ENCODE peak calls at places on chromosomes 7 and 10, in seven cellular contexts. One of them, this sample, is unnamed.

GRCh38 chr7:131649003-131649541 is 92.6 kb upstream of the PODXL start:
- DNase-seq in KG1: no peak
- DNase-seq in GM20000: no peak
- DNase-seq in Peyer's patch: no peak
- DNase-seq in fibroblast of mammary gland: no peak
- DNase-seq in T-helper 17 cell: no peak
- DNase-seq in GM04503: no peak
- DNase-seq in this sample: no peak

GRCh38 chr10:60310746-60311145 is 78.9 kb downstream of the ANK3 start:
- DNase-seq in GM04503: no peak
- DNase-seq in Peyer's patch: no peak
- DNase-seq in T-helper 17 cell: no peak
- DNase-seq in fibroblast of mammary gland: no peak
- DNase-seq in KG1: no peak
- DNase-seq in GM20000: no peak
- DNase-seq in this sample: no peak

GRCh38 chr7:138258194-138258554 is 181.9 kb downstream of the AKR1D1 start:
- DNase-seq in fibroblast of mammary gland: no peak
- DNase-seq in Peyer's patch: no peak
- DNase-seq in GM04503: no peak
- DNase-seq in GM20000: no peak
- DNase-seq in T-helper 17 cell: no peak
- DNase-seq in KG1: no peak
- DNase-seq in this sample: no peak

GRCh38 chr7:99128076-99128950 is 15.6 kb downstream of the SMURF1 start:
- DNase-seq in GM20000: no peak
- DNase-seq in GM04503: no peak
- DNase-seq in T-helper 17 cell: no peak
- DNase-seq in KG1: no peak
- DNase-seq in Peyer's patch: no peak
- DNase-seq in fibroblast of mammary gland: peak
- DNase-seq in this sample: no peak

GRCh38 chr7:25066253-25066652 is 58.8 kb downstream of the CYCS start:
- DNase-seq in Peyer's patch: no peak
- DNase-seq in fibroblast of mammary gland: no peak
- DNase-seq in KG1: no peak
- DNase-seq in GM20000: no peak
- DNase-seq in GM04503: no peak
- DNase-seq in T-helper 17 cell: no peak
- DNase-seq in this sample: no peak

GRCh38 chr7:104903044-104903443 is 111.0 kb upstream of the KMT2E start:
- DNase-seq in T-helper 17 cell: no peak
- DNase-seq in GM04503: no peak
- DNase-seq in fibroblast of mammary gland: peak
- DNase-seq in GM20000: no peak
- DNase-seq in KG1: no peak
- DNase-seq in Peyer's patch: no peak
- DNase-seq in this sample: no peak

GRCh38 chr7:5351508-5352265 is 68.9 kb downstream of the SLC29A4 start:
- DNase-seq in Peyer's patch: no peak
- DNase-seq in KG1: no peak
- DNase-seq in GM04503: no peak
- DNase-seq in T-helper 17 cell: no peak
- DNase-seq in GM20000: no peak
- DNase-seq in fibroblast of mammary gland: peak
- DNase-seq in this sample: no peak

GRCh38 chr10:70354566-70355233 is 27.7 kb downstream of the LRRC20 start:
- DNase-seq in Peyer's patch: no peak
- DNase-seq in GM04503: no peak
- DNase-seq in GM20000: no peak
- DNase-seq in KG1: no peak
- DNase-seq in fibroblast of mammary gland: no peak
- DNase-seq in T-helper 17 cell: no peak
- DNase-seq in this sample: no peak

GRCh38 chr7:3494890-3495289 is 193.8 kb downstream of the SDK1 start:
- DNase-seq in GM04503: no peak
- DNase-seq in T-helper 17 cell: no peak
- DNase-seq in Peyer's patch: no peak
- DNase-seq in KG1: no peak
- DNase-seq in GM20000: no peak
- DNase-seq in fibroblast of mammary gland: no peak
- DNase-seq in this sample: no peak

GRCh38 chr10:47121336-47121735 is 178.7 kb upstream of the GDF10 start:
- DNase-seq in fibroblast of mammary gland: no peak
- DNase-seq in Peyer's patch: no peak
- DNase-seq in GM04503: no peak
- DNase-seq in KG1: no peak
- DNase-seq in T-helper 17 cell: no peak
- DNase-seq in GM20000: no peak
- DNase-seq in this sample: no peak

GRCh38 chr7:108083980-108084379 is 46.2 kb downstream of the LAMB4 start:
- DNase-seq in KG1: no peak
- DNase-seq in fibroblast of mammary gland: peak
- DNase-seq in GM20000: no peak
- DNase-seq in Peyer's patch: no peak
- DNase-seq in T-helper 17 cell: no peak
- DNase-seq in GM04503: no peak
- DNase-seq in this sample: peak

GRCh38 chr10:69337312-69338132 is 59.2 kb downstream of the HK1 start:
- DNase-seq in T-helper 17 cell: no peak
- DNase-seq in GM04503: no peak
- DNase-seq in KG1: peak
- DNase-seq in GM20000: no peak
- DNase-seq in fibroblast of mammary gland: peak
- DNase-seq in Peyer's patch: no peak
- DNase-seq in this sample: peak

GRCh38 chr7:100879685-100880261 is 4.9 kb downstream of the SRRT start:
- DNase-seq in GM20000: no peak
- DNase-seq in fibroblast of mammary gland: no peak
- DNase-seq in GM04503: no peak
- DNase-seq in T-helper 17 cell: no peak
- DNase-seq in KG1: no peak
- DNase-seq in Peyer's patch: no peak
- DNase-seq in this sample: no peak

GRCh38 chr10:33860994-33861393 is 526.5 kb upstream of the NRP1 start:
- DNase-seq in KG1: no peak
- DNase-seq in GM20000: no peak
- DNase-seq in Peyer's patch: no peak
- DNase-seq in T-helper 17 cell: no peak
- DNase-seq in GM04503: peak
- DNase-seq in fibroblast of mammary gland: no peak
- DNase-seq in this sample: no peak

GRCh38 chr7:77351539-77352004 is 64.6 kb downstream of the GSAP start:
- DNase-seq in KG1: peak
- DNase-seq in GM04503: no peak
- DNase-seq in fibroblast of mammary gland: no peak
- DNase-seq in Peyer's patch: peak
- DNase-seq in T-helper 17 cell: no peak
- DNase-seq in GM20000: peak
- DNase-seq in this sample: peak

GRCh38 chr10:33248638-33249037 is 85.8 kb downstream of the NRP1 start:
- DNase-seq in GM20000: no peak
- DNase-seq in KG1: peak
- DNase-seq in GM04503: no peak
- DNase-seq in fibroblast of mammary gland: peak
- DNase-seq in Peyer's patch: no peak
- DNase-seq in T-helper 17 cell: no peak
- DNase-seq in this sample: peak

GRCh38 chr7:69042138-69042537 is 556.1 kb upstream of the AUTS2 start:
- DNase-seq in Peyer's patch: no peak
- DNase-seq in KG1: no peak
- DNase-seq in T-helper 17 cell: no peak
- DNase-seq in GM04503: no peak
- DNase-seq in fibroblast of mammary gland: no peak
- DNase-seq in GM20000: no peak
- DNase-seq in this sample: no peak

GRCh38 chr7:142024547-142024946 is 28.9 kb downstream of the MGAM start:
- DNase-seq in KG1: no peak
- DNase-seq in fibroblast of mammary gland: peak
- DNase-seq in Peyer's patch: no peak
- DNase-seq in GM20000: no peak
- DNase-seq in T-helper 17 cell: no peak
- DNase-seq in GM04503: no peak
- DNase-seq in this sample: no peak

GRCh38 chr10:86668297-86669165 is at the start of gene LDB3:
- DNase-seq in KG1: no peak
- DNase-seq in GM04503: no peak
- DNase-seq in GM20000: peak
- DNase-seq in T-helper 17 cell: no peak
- DNase-seq in fibroblast of mammary gland: no peak
- DNase-seq in Peyer's patch: no peak
- DNase-seq in this sample: no peak

GRCh38 chr10:30502266-30503058 is 68.5 kb downstream of the MAP3K8 start:
- DNase-seq in KG1: peak
- DNase-seq in T-helper 17 cell: no peak
- DNase-seq in GM20000: peak
- DNase-seq in fibroblast of mammary gland: no peak
- DNase-seq in GM04503: no peak
- DNase-seq in Peyer's patch: peak
- DNase-seq in this sample: no peak

GRCh38 chr10:113958631-113959382 is 84.9 kb upstream of the ADRB1 start:
- DNase-seq in KG1: no peak
- DNase-seq in Peyer's patch: peak
- DNase-seq in fibroblast of mammary gland: peak
- DNase-seq in GM20000: no peak
- DNase-seq in GM04503: peak
- DNase-seq in T-helper 17 cell: no peak
- DNase-seq in this sample: peak

GRCh38 chr10:111491154-111491553 is 414.3 kb downstream of the ADRA2A start:
- DNase-seq in T-helper 17 cell: no peak
- DNase-seq in Peyer's patch: no peak
- DNase-seq in GM04503: no peak
- DNase-seq in fibroblast of mammary gland: no peak
- DNase-seq in GM20000: no peak
- DNase-seq in KG1: no peak
- DNase-seq in this sample: no peak